ENCODE peak calls at places on chromosomes 11 and 22, in six cellular contexts. P, N, V, G, S and L are unnamed samples.

GRCh38 chr22:45640941-45641621 is 30.6 kb upstream of the ATXN10 start:
- DNase-seq in P (no peak), N (no peak), V (no peak), G (no peak), S (no peak), L (no peak)

GRCh38 chr22:50140615-50141014 is 29.9 kb upstream of the PANX2 start:
- DNase-seq in P (no peak), N (no peak), V (peak), G (no peak), S (no peak), L (no peak)

GRCh38 chr22:18109410-18110193 is 1.0 kb upstream of the TUBA8 start:
- DNase-seq in P (no peak), N (no peak), V (no peak), G (no peak), S (no peak), L (no peak)

GRCh38 chr22:25038239-25038638 is 85.7 kb downstream of the KIAA1671 start:
- DNase-seq in P (no peak), N (no peak), V (no peak), G (no peak), S (no peak), L (no peak)

GRCh38 chr11:2929880-2930704 is 872 bp upstream of the PHLDA2 start:
- DNase-seq in P (peak), N (peak), V (peak), G (peak), S (peak), L (no peak)

GRCh38 chr22:24727218-24727851 is 47.2 kb downstream of the PIWIL3 start:
- DNase-seq in P (peak), N (no peak), V (peak), G (no peak), S (no peak), L (no peak)

GRCh38 chr11:11521306-11522002 is 100.4 kb downstream of the GALNT18 start:
- DNase-seq in P (no peak), N (no peak), V (no peak), G (no peak), S (no peak), L (no peak)

GRCh38 chr11:96648991-96649390 is 259.2 kb downstream of the JRKL start:
- DNase-seq in P (no peak), N (no peak), V (no peak), G (no peak), S (no peak), L (no peak)

GRCh38 chr11:123382555-123383074 is 47.5 kb upstream of the GRAMD1B start:
- DNase-seq in P (no peak), N (no peak), V (no peak), G (no peak), S (no peak), L (no peak)

GRCh38 chr11:78228467-78228866 is 39.7 kb downstream of the USP35 start:
- DNase-seq in P (peak), N (peak), V (peak), G (no peak), S (peak), L (peak)

GRCh38 chr11:102111787-102112653 is 1.8 kb downstream of the YAP1 start:
- DNase-seq in P (no peak), N (no peak), V (peak), G (no peak), S (no peak), L (no peak)

GRCh38 chr11:132258865-132259264 is 888.5 kb downstream of the NTM start:
- DNase-seq in P (no peak), N (no peak), V (no peak), G (no peak), S (no peak), L (no peak)

GRCh38 chr11:124793466-124794278 is 6.5 kb downstream of the MSANTD2 start:
- DNase-seq in P (peak), N (no peak), V (peak), G (no peak), S (no peak), L (peak)

GRCh38 chr11:124798991-124799383 is 1.2 kb downstream of the MSANTD2 start:
- DNase-seq in P (peak), N (no peak), V (no peak), G (no peak), S (no peak), L (no peak)

GRCh38 chr11:124799384-124800225 is 601 bp downstream of the MSANTD2 start:
- DNase-seq in P (peak), N (peak), V (no peak), G (peak), S (no peak), L (peak)

GRCh38 chr11:124800226-124800929 is at the start of gene MSANTD2:
- DNase-seq in P (peak), N (peak), V (peak), G (peak), S (no peak), L (peak)

GRCh38 chr11:124796312-124796711 is 3.9 kb downstream of the MSANTD2 start:
- DNase-seq in P (no peak), N (no peak), V (no peak), G (no peak), S (no peak), L (no peak)
- TF ChIP-seq TAF1 in P (no peak), N (no peak), V (no peak), G (no peak), S (no peak), L (no peak)

DNA sequence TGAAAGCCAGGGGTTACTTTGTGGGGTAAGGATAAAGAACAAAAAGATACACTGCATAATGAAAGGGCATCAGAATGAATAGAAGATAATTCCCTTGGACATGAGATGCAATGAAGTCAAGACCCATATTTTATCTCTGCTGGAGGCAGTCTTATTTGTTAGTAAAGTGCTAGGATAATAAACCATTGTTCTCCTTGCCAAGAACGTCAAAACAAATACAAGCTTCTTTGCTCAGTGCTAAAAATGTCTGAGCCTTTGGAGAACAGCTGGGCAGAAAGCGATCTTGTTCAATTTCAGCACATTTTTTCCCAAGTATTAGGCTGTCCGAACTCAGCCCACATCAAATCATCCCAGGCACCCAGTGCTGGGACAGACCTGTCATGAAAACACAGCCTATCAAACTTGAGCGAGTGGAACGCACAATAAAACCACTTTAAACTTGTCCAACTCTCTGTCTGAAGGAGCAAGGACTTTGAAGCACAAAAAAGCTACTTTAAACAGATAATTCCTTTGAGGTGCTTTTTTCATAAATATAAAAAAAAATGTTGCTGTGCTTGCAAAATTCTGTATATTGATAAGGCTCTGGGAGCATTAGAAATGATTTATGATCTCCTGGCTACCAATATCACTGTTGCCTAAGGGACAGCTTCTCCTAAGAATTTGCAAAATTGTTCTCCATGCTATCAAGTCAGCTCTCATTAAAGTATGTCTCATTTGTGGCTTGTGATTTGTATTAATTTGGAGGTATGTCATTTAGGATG is 37.8 kb upstream of the LDLRAD3 start:
- DNase-seq in P (no peak), N (no peak), V (no peak), G (no peak), S (no peak), L (no peak)
- TF ChIP-seq POLR2AphosphoS5 in P (no peak), N (no peak), V (no peak), G (no peak), S (no peak), L (no peak)

DNA sequence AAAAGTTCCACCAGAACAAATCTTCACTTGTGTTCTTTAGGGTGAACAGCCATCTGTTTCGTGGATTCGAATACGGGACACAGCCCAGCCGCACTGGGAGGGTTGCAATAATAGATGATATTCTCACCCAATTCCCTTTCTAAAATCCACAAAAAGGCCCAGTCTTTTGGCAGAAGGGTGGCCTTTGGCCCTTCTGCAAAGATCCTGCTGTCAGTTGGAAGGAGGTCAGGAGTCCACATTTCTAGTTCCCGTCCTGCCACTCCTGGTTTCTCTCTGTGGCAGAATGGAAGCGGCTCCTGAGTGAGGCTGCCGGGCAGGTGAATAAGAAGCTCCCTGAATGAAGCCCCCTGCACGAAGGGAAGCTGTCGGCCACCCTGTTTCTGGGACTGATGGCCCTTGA is 11.2 kb upstream of the LINC01488 start:
- DNase-seq in P (no peak), N (no peak), V (peak), G (no peak), S (no peak), L (no peak)
- TF ChIP-seq POLR2A in P (no peak), N (no peak), V (no peak), G (no peak), S (no peak), L (no peak)

GRCh38 chr22:27801197-27801615 is 350 bp downstream of the MN1 start:
- DNase-seq in P (peak), N (peak), V (no peak), G (peak), S (no peak), L (no peak)

GRCh38 chr22:27798526-27799333 is 2.8 kb downstream of the MN1 start:
- DNase-seq in P (no peak), N (no peak), V (no peak), G (no peak), S (no peak), L (no peak)

GRCh38 chr22:27801616-27802388 is at the start of gene MN1:
- DNase-seq in P (no peak), N (peak), V (no peak), G (peak), S (no peak), L (peak)

GRCh38 chr22:27799334-27800249 is 2.0 kb downstream of the MN1 start:
- DNase-seq in P (no peak), N (no peak), V (no peak), G (no peak), S (no peak), L (no peak)

GRCh38 chr22:27800250-27801131 is 1.1 kb downstream of the MN1 start:
- DNase-seq in P (no peak), N (no peak), V (no peak), G (no peak), S (no peak), L (no peak)
- TF ChIP-seq TAF1 in P (no peak), N (no peak), V (no peak), G (no peak), S (no peak), L (no peak)

DNA sequence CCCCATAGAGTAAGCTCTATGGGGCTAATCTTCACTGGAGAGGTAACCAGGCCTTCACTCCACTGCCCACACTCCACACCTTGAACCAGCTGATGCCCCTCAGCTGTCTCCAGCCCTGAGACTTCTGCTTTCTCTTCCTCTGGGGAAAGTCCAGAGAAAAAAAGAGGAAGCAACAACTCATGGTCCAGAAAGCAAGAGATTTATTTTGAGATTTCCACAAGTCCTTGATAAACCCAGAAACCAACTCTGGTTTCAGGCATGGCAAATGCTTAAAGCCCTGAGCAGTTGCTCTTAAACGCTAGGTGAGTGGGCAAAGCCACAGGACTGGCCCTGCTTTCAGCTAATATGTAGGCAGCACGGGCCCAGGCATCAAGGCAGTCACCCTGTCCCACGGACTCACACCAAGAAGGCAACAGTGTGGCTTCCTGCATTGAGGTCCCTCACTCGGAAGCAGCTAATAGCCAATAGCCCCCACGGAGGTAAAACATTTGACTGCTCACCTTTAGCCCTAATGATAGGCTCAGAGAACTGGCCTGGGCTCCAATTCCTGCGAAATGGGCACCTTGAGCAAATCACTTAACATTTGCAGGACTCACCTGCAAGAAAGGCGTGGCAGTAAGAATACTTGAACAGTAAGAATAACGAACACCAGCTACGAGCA is 4.3 kb downstream of the CYB561A3 start:
- DNase-seq in P (no peak), N (no peak), V (no peak), G (no peak), S (peak), L (no peak)
- TF ChIP-seq POLR2AphosphoS5 in P (no peak), N (no peak), V (no peak), G (no peak), S (peak), L (no peak)

GRCh38 chr11:34267440-34267839 is 90.4 kb downstream of the ABTB2 start:
- DNase-seq in P (no peak), N (no peak), V (no peak), G (no peak), S (no peak), L (no peak)
- TF ChIP-seq POLR2A in P (no peak), N (no peak), V (no peak), G (no peak), S (no peak), L (no peak)